ENCODE peak calls at places on chromosomes 4 and X, in four cellular contexts. Z is PC-3, K is fibroblast of lung, L is astrocyte. D is an unnamed sample.

GRCh38 chr4:88481557-88481956 is 24.6 kb downstream of the HERC5 start:
- DNase-seq in K (no peak), L (no peak), Z (no peak), D (no peak)

GRCh38 chr4:48792348-48793006 is 12.4 kb upstream of the FRYL start:
- DNase-seq in L (no peak), K (no peak), Z (no peak), D (no peak)

GRCh38 chrX:13287816-13288215 is 32.0 kb downstream of the ATXN3L start:
- DNase-seq in Z (peak; percentile 5), L (peak; percentile 81), K (peak; percentile 87), D (no peak)

GRCh38 chrX:119004920-119005524 is 30.6 kb downstream of the LONRF3 start:
- DNase-seq in K (peak; percentile 20), L (peak; percentile 3), Z (peak; percentile 62), D (no peak)

GRCh38 chrX:74450803-74451449 is 29.6 kb downstream of the SLC16A2 start:
- DNase-seq in K (peak; percentile 96), Z (peak; percentile 89), L (peak; percentile 95), D (no peak)

GRCh38 chr4:168739851-168740250 is 243.0 kb downstream of the PALLD start:
- DNase-seq in L (no peak), K (no peak), Z (no peak), D (no peak)

GRCh38 chr4:139909036-139909435 is 243.4 kb downstream of the MGST2 start:
- DNase-seq in L (no peak), Z (no peak), K (no peak), D (no peak)

GRCh38 chr4:176999943-177000543 is 207.3 kb upstream of the VEGFC start:
- DNase-seq in L (no peak), Z (peak; percentile 90), K (no peak), D (no peak)

GRCh38 chrX:71913156-71913950 is 2.7 kb downstream of the NHSL2 start:
- DNase-seq in Z (no peak), K (no peak), L (no peak), D (no peak)

GRCh38 chr4:112766422-112766821 is 129.5 kb downstream of the LARP7 start:
- DNase-seq in K (peak; percentile 20), L (no peak), Z (peak; percentile 27), D (no peak)

GRCh38 chr4:21802406-21802805 is 146.2 kb downstream of the KCNIP4 start:
- DNase-seq in Z (peak; percentile 73), L (peak; percentile 76), K (peak; percentile 84), D (no peak)

GRCh38 chr4:108502366-108502765 is 118.0 kb upstream of the RPL34 start:
- DNase-seq in Z (peak; percentile 10), L (no peak), K (no peak), D (no peak)

GRCh38 chrX:15674514-15674898 is 9.9 kb upstream of the CLTRN start:
- DNase-seq in L (no peak), K (no peak), Z (peak; percentile 94), D (no peak)

GRCh38 chr4:172311682-172312081 is 498.5 kb downstream of the GALNTL6 start:
- DNase-seq in Z (no peak), L (no peak), K (no peak), D (no peak)

GRCh38 chr4:102174800-102175199 is 170.5 kb downstream of the SLC39A8 start:
- DNase-seq in K (peak; percentile 81), Z (peak; percentile 32), L (peak; percentile 81), D (no peak)
- TF ChIP-seq EZH2 in K (no peak), Z (no peak), L (no peak), D (no peak)

DNA sequence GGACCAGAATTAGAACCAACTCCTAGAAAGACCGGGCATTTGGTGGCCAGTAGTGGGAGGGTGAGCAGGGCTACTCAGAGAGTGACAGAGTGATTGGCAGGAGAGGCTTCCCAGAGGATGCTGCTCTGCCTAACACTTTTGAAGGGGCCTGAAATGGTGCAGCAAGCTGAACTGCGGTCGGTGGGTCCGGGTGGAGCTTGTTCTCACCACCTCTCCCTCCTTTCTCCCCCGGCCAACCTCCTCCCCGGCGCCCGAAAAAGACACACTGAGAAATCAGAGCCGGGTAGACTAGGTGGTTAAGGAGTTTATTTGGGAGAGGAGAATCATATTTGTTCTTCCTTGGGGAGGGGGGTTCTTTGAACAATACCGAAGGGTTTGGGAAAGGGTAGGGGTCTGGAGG is 1.4 kb upstream of the PRICKLE3 start:
- DNase-seq in K (no peak), Z (no peak), L (no peak), D (no peak)
- H3K9ac ChIP-seq in K (no peak overlapping the region), Z (no peak overlapping the region), L (no peak overlapping the region), D (no peak overlapping the region)

GRCh38 chr4:65353098-65353497 is 317.2 kb downstream of the EPHA5 start:
- DNase-seq in Z (no peak), L (no peak), K (no peak), D (no peak)
- H3K9me3 ChIP-seq in Z (no peaks in the 10 kb centered on the region), L (no peaks in the 10 kb centered on the region), K (no peaks in the 10 kb centered on the region), D (no peaks in the 10 kb centered on the region)

GRCh38 chr4:80266902-80267380 is 477 bp downstream of the FGF5 start:
- DNase-seq in K (peak; percentile 69), L (peak; percentile 50), Z (peak; percentile 30), D (no peak)
- TF ChIP-seq EZH2 in K (no peak), L (no peak), Z (no peak), D (no peak)

DNA sequence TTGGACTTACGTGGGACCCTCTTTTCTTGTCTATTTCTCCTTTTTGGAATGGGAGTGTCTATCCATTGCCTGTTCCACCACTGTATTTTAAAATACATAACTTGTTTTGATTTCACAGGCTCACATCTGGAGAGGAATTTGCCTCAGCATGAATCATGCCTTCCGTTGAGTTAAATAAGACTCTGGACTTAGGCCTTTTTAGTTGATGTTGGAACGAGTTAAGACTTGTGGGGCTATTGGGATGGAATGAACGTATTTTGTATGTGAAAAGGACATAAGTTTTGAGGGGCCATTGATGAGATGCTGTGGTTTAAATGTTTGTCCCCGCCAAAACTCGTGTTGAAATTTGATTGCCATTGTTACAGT is 66.2 kb downstream of the BEX3 start:
- DNase-seq in K (peak; percentile 75), Z (no peak), L (peak; percentile 69), D (no peak)
- H3K9ac ChIP-seq in K (no peak overlapping the region), Z (no peak overlapping the region), L (no peak overlapping the region), D (no peak overlapping the region)

GRCh38 chr4:384311-385010 is 46.8 kb downstream of the ZNF141 start:
- DNase-seq in K (no peak), L (no peak), Z (no peak), D (no peak)
- H3K9me3 ChIP-seq in K (no peaks in the 10 kb centered on the region), L (peaks cover 38% of the 10 kb centered on the region), Z (peaks cover 4% of the 10 kb centered on the region), D (no peaks in the 10 kb centered on the region)

DNA sequence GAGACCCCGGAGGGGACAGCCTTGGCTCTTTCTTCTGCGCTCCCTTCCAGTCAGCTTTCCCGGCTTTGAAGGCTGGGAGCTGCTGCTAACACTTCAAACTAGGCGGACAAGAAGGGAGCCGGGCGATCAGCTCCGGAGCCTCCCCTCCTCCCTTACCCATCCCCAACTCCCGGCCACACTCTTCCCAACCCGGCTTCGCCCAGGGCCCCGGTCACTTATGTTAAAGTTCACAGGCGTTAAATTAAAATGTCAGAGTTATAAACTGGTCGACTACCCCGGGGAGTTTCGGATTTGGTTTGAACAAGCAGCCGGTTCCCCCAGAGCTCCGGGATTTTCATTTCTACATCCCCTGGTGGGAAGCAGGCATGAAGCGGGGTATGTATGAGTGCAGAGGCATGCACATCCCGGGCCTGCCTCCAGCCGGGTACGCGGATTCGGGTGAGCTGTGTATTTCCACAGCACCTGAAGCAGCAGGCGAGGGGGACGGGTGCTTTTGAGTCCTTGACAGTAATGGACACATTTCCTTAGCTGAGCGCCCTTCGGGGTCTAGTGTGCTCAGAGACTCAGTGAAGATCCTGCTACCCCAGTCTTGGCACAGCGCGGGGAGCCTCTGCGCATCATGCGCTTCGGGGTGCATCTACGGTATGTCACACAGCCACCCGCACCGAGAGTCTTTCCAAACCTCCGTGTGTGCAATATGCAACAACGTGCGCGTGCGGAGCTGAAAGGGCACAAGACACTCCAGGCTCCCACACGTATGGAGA is 883 bp downstream of the UNC5C start:
- DNase-seq in L (peak; percentile 37), Z (peak; percentile 18), K (peak; percentile 55), D (no peak)
- TF ChIP-seq EZH2 in L (no peak), Z (peak; percentile 28), K (peak; percentile 45), D (no peak)

GRCh38 chr4:87097075-87097474 is 123.3 kb downstream of the KLHL8 start:
- DNase-seq in Z (no peak), L (no peak), K (no peak), D (no peak)
- H3K9ac ChIP-seq in Z (no peak overlapping the region), L (no peak overlapping the region), K (no peak overlapping the region), D (no peak overlapping the region)

GRCh38 chr4:189519189-189519588 is 421.5 kb upstream of the FRG1 start:
- DNase-seq in L (no peak), Z (no peak), K (no peak), D (no peak)

GRCh38 chr4:189511581-189511980 is 429.1 kb upstream of the FRG1 start:
- DNase-seq in Z (no peak), L (no peak), K (no peak), D (no peak)

GRCh38 chr4:189514209-189514608 is 426.5 kb upstream of the FRG1 start:
- DNase-seq in K (no peak), Z (no peak), L (no peak), D (no peak)
- H3K9me3 ChIP-seq in K (no peaks in the 10 kb centered on the region), Z (no peaks in the 10 kb centered on the region), L (peaks cover 10% of the 10 kb centered on the region), D (no peaks in the 10 kb centered on the region)